ENCODE peak calls at places on chromosomes 5 and 9, in eight cellular contexts. A, C, E, Y, I, L, M and X are unnamed samples.

GRCh38 chr5:115671939-115672338 is 46.1 kb upstream of the TMED7 start:
- DNase-seq in A (no peak), C (no peak), E (no peak), Y (no peak), I (no peak), L (no peak), M (no peak), X (no peak)

GRCh38 chr5:62514510-62515119 is 64.0 kb upstream of the LRRC70 start:
- DNase-seq in A (no peak), C (no peak), E (no peak), Y (no peak), I (no peak), L (no peak), M (no peak), X (no peak)

GRCh38 chr5:62144395-62145022 is 161.5 kb upstream of the KIF2A start:
- DNase-seq in A (no peak), C (peak), E (peak), Y (no peak), I (no peak), L (no peak), M (no peak), X (no peak)

GRCh38 chr9:5486988-5487387 is 23.3 kb upstream of the PDCD1LG2 start:
- DNase-seq in A (no peak), C (no peak), E (no peak), Y (no peak), I (no peak), L (no peak), M (no peak), X (no peak)

GRCh38 chr9:129309906-129310305 is 131.8 kb upstream of the IER5L start:
- DNase-seq in A (no peak), C (peak), E (no peak), Y (no peak), I (no peak), L (no peak), M (no peak), X (no peak)

GRCh38 chr9:26801772-26802171 is 90.8 kb downstream of the CAAP1 start:
- DNase-seq in A (no peak), C (no peak), E (no peak), Y (no peak), I (no peak), L (no peak), M (no peak), X (no peak)

GRCh38 chr9:27278374-27278773 is 18.6 kb downstream of the EQTN start:
- DNase-seq in A (no peak), C (no peak), E (no peak), Y (no peak), I (no peak), L (no peak), M (no peak), X (no peak)

GRCh38 chr5:3121813-3122212 is 370.3 kb upstream of the IRX2 start:
- DNase-seq in A (no peak), C (no peak), E (no peak), Y (peak), I (no peak), L (no peak), M (no peak), X (no peak)

GRCh38 chr9:4225291-4226119 is 74.4 kb downstream of the GLIS3 start:
- DNase-seq in A (no peak), C (no peak), E (no peak), Y (no peak), I (no peak), L (no peak), M (no peak), X (no peak)

GRCh38 chr9:127910613-127911205 is 6.1 kb downstream of the ST6GALNAC4 start:
- DNase-seq in A (no peak), C (no peak), E (no peak), Y (no peak), I (no peak), L (no peak), M (no peak), X (no peak)

GRCh38 chr5:157535042-157535865 is 40.3 kb downstream of the ADAM19 start:
- DNase-seq in A (peak), C (no peak), E (no peak), Y (no peak), I (no peak), L (peak), M (no peak), X (no peak)

GRCh38 chr5:9715891-9716335 is 85.8 kb upstream of the TAS2R1 start:
- DNase-seq in A (no peak), C (no peak), E (no peak), Y (no peak), I (no peak), L (no peak), M (no peak), X (no peak)

GRCh38 chr5:14181299-14181968 is 38.3 kb downstream of the TRIO start:
- DNase-seq in A (no peak), C (no peak), E (no peak), Y (no peak), I (no peak), L (no peak), M (no peak), X (no peak)

GRCh38 chr5:28014779-28015178 is 976.4 kb upstream of the CDH9 start:
- DNase-seq in A (no peak), C (no peak), E (no peak), Y (no peak), I (no peak), L (no peak), M (no peak), X (no peak)

DNA sequence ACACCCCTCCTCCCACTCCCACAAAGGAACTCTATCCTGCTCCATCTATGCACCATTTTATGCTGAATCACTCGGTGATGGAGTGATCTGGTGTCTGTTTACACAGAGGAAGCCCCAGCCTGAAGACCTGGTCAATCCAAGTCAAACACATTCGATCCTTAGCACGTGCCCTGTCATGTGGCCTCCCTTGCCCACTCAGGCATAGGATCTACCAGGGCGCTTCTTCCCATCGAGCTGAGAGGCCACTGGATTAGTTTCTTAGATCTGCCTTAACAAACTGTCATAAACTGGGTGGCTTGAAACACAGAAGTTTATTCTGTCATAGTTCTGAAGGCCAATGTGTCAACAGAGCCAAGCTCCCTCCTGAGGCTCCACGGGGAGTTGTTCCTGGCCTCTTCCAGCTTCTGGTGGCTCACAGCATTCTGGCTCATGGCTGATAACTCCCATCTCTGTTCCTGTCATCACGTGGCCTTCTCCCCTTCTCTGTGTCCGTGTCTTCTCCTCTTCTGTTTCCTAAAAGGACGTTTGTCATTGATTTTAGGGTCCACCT is 34.2 kb downstream of the FOXI1 start:
- DNase-seq in A (no peak), C (no peak), E (no peak), Y (no peak), I (no peak), L (no peak), M (no peak), X (no peak)
- TF ChIP-seq CTCF in A (no peak), C (no peak), E (no peak), Y (no peak), I (no peak), L (no peak), M (no peak), X (no peak)

GRCh38 chr5:137693307-137693950 is 42.5 kb downstream of the KLHL3 start:
- DNase-seq in A (no peak), C (no peak), E (no peak), Y (no peak), I (no peak), L (no peak), M (no peak), X (no peak)

GRCh38 chr5:137699291-137700281 is 36.3 kb downstream of the KLHL3 start:
- DNase-seq in A (no peak), C (no peak), E (no peak), Y (no peak), I (no peak), L (no peak), M (no peak), X (no peak)

GRCh38 chr5:137693951-137694721 is 41.8 kb downstream of the KLHL3 start:
- DNase-seq in A (no peak), C (no peak), E (no peak), Y (no peak), I (no peak), L (no peak), M (no peak), X (no peak)

GRCh38 chr5:137696481-137696880 is 39.4 kb downstream of the KLHL3 start:
- DNase-seq in A (no peak), C (no peak), E (no peak), Y (no peak), I (no peak), L (no peak), M (no peak), X (no peak)

DNA sequence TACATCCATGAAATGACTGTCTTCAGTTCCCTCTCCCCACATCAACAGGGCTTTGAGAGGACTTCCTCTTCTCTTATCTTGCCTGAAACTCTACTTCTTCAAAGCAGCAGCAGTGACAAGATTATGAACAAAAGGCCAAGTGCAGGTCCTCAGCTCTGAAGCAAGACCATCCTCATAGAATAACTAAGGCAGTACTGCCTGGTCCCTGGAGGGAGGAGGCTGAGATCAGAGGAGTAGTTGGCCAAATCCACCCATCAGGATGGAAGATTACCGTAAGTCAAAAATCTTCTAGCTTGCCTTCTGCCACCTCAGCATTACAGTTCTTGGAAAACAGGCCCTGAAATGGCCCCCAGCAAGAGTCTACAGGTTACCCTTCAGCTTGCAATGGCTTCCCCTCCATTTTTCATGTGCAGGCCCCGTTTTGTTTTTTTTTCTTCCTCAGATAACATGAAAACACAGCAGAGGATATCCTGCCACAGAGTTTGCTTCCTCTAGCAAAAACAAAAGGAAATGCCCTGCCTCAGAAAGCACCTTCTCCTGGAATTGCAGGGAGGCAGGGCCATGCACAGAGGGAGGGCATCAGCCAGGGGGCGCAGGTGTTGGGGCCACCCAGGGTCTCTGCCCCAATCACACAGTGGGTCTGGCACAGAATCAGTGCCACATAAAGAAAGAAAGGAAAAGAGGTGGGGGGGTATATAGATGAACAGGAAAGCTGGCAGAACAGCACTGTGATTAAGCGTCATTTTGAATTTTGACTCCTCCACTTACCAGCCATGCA is 40.0 kb downstream of the KLHL3 start:
- DNase-seq in A (peak), C (no peak), E (no peak), Y (no peak), I (no peak), L (no peak), M (no peak), X (no peak)
- TF ChIP-seq CTCF in A (no peak), C (no peak), E (no peak), Y (peak), I (no peak), L (peak), M (no peak), X (no peak)

DNA sequence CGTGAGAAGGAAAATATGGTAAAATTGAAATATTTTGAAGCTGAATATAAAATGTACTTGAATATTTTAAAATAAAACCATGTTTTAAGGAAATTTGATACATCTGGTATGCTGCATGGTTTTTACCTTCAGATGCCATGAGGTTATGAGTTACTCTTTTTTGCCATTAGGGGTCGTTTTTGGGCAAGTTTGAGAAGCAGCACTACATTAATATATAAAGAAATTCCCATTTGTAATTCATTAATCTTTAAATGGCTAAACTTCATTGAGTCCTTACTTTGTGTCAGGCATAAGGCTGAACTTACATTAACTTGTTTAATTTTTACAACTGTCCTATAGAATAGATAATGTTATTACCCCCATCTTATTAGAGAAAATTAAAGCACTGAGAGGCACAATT is 152.3 kb downstream of the KDM4C start:
- DNase-seq in A (no peak), C (no peak), E (no peak), Y (no peak), I (no peak), L (no peak), M (no peak), X (no peak)
- TF ChIP-seq CTCF in A (peak), C (no peak), E (no peak), Y (peak), I (no peak), L (peak), M (no peak), X (no peak)

GRCh38 chr9:122135529-122135859 is 24.1 kb downstream of the NDUFA8 start:
- DNase-seq in A (no peak), C (no peak), E (no peak), Y (no peak), I (no peak), L (no peak), M (no peak), X (no peak)

GRCh38 chr9:122133263-122133983 is 26.2 kb downstream of the NDUFA8 start:
- DNase-seq in A (peak), C (no peak), E (no peak), Y (no peak), I (no peak), L (peak), M (no peak), X (no peak)

GRCh38 chr9:122133984-122134535 is 25.5 kb downstream of the NDUFA8 start:
- DNase-seq in A (no peak), C (no peak), E (no peak), Y (no peak), I (no peak), L (no peak), M (no peak), X (no peak)

GRCh38 chr9:122132539-122132938 is 27.0 kb downstream of the NDUFA8 start:
- DNase-seq in A (no peak), C (no peak), E (no peak), Y (no peak), I (no peak), L (no peak), M (no peak), X (no peak)

GRCh38 chr9:122134822-122135528 is 24.6 kb downstream of the NDUFA8 start:
- DNase-seq in A (no peak), C (no peak), E (no peak), Y (peak), I (no peak), L (no peak), M (no peak), X (no peak)
- TF ChIP-seq CTCF in A (no peak), C (no peak), E (no peak), Y (peak), I (no peak), L (no peak), M (no peak), X (no peak)